ENCODE peak calls at places on chromosomes 7 and 10, in six cellular contexts. D is choroid plexus epithelial cell, Z is Caco-2, Y is AG04449, P is DND-41, O is neural crest cell. L is an unnamed sample.

GRCh38 chr10:63346015-63346441 is 119.7 kb downstream of the JMJD1C start:
- DNase-seq in D (peak; percentile 69), Z (no peak), Y (no peak), P (no peak), O (no peak), L (no peak)

GRCh38 chr7:136652635-136653370 is 215.6 kb upstream of the CHRM2 start:
- DNase-seq in D (no peak), Z (no peak), Y (no peak), P (no peak), O (no peak), L (no peak)

GRCh38 chr7:148944935-148945934 is 61.1 kb upstream of the EZH2 start:
- DNase-seq in D (peak; percentile 45), Z (no peak), Y (no peak), P (no peak), O (no peak), L (no peak)

GRCh38 chr10:131694168-131694962 is 206.4 kb upstream of the PPP2R2D start:
- DNase-seq in D (no peak), Z (no peak), Y (no peak), P (no peak), O (no peak), L (no peak)

GRCh38 chr7:35399216-35399615 is 145.3 kb upstream of the TBX20 start:
- DNase-seq in D (no peak), Z (no peak), Y (no peak), P (no peak), O (no peak), L (no peak)

GRCh38 chr10:104099274-104099673 is 13.6 kb upstream of the COL17A1 start:
- DNase-seq in D (peak; percentile 63), Z (no peak), Y (no peak), P (no peak), O (no peak), L (no peak)

GRCh38 chr10:29414501-29414900 is 125.6 kb downstream of the LYZL1 start:
- DNase-seq in D (no peak), Z (no peak), Y (no peak), P (no peak), O (no peak), L (no peak)

GRCh38 chr7:140732436-140732835 is 35.9 kb downstream of the NDUFB2 start:
- DNase-seq in D (no peak), Z (no peak), Y (no peak), P (no peak), O (no peak), L (no peak)

GRCh38 chr7:138602456-138602855 is 98.7 kb downstream of the SVOPL start:
- DNase-seq in D (no peak), Z (no peak), Y (no peak), P (no peak), O (no peak), L (no peak)

GRCh38 chr7:83588602-83589240 is 60.2 kb downstream of the SEMA3E start:
- DNase-seq in D (no peak), Z (no peak), Y (no peak), P (no peak), O (no peak), L (no peak)

GRCh38 chr10:115968236-115968635 is 304.8 kb downstream of the GFRA1 start:
- DNase-seq in D (no peak), Z (no peak), Y (no peak), P (no peak), O (no peak), L (no peak)
- TF ChIP-seq CTCF in D (no peak), Z (no peak), Y (no peak), P (no peak), O (no peak), L (no peak)

GRCh38 chr7:13359656-13360055 is 629.8 kb downstream of the ETV1 start:
- DNase-seq in D (no peak), Z (peak; percentile 5), Y (no peak), P (no peak), O (no peak), L (no peak)
- TF ChIP-seq CTCF in D (no peak), Z (no peak), Y (no peak), P (no peak), O (no peak), L (no peak)

DNA sequence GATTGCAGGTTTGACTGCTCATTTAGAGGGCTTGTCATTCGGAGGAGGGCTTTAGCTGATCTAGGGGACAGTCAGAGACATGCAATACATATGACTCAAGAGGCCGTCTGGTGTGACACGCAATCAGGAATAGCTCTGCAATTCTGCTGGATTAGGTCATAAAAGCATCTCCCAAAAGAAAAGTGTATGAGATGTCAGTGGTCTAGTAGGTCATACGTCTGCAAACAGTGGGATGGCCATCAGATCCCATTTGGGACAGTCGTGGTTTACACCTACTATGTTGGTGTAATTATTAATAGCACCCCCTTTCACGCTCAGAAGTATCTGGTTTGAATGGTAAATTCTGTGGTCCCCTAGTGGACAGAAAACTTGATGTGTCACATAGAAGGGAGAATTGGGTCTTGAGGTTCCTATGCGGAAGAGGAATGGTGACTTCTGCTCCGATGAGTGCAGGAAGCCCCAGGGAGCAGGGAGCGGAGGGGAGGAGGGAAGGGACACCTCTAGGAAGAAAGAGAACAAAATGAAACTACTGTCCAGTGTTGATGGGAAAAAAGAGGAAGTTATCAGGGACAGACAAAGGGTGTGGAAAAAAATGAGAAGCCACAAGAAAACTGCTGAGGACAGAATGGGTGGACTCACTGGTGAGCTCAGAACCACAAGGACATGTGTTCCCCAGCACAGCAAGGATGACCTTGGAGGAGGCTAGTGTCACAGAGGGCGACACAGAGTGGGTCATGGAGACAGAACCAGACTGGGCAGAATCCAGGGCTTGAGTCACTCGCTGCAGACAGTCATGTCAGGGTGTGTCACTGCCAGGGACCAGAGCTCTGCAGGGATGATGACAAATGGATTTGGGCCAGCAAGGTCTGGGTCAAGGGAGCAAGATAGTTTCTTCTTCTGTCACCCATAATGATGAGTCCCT is 59.9 kb downstream of the MAP3K8 start:
- DNase-seq in D (peak; percentile 23), Z (no peak), Y (peak; percentile 9), P (no peak), O (no peak), L (no peak)
- TF ChIP-seq CTCF in D (no peak), Z (peak; percentile 29), Y (no peak), P (peak; percentile 17), O (peak; percentile 31), L (no peak)

GRCh38 chr7:27329917-27330316 is 87.3 kb downstream of the EVX1 start:
- DNase-seq in D (peak; percentile 4), Z (no peak), Y (no peak), P (no peak), O (no peak), L (no peak)
- TF ChIP-seq CTCF in D (peak; percentile 18), Z (peak; percentile 31), Y (no peak), P (no peak), O (peak; percentile 37), L (no peak)

DNA sequence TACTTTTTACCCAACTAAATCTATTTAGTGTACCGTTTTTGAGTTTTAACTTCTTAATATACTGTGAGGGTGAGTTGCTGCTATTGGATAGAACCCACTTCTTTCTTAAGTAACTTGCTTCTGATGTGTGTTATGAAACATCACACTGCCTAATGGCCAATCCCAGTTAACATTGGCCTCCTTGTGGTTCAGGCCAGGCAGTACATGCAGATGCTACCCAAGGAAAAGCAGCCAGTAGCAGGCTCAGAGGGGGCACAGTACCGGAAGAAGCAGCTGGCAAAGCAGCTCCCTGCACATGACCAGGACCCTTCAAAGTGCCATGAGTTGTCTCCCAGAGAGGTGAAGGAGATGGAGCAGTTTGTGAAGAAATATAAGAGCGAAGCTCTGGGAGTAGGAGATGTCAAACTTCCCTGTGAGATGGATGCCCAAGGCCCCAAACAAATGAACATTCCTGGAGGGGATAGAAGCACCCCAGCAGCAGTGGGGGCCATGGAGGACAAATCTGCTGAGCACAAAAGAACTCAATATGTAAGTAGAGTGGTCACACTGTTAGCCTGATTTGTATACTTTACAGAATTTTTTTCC is 39.7 kb downstream of the TES start:
- DNase-seq in D (peak; percentile 85), Z (peak; percentile 51), Y (no peak), P (peak; percentile 27), O (no peak), L (no peak)
- TF ChIP-seq CTCF in D (peak; percentile 79), Z (peak; percentile 65), Y (peak; percentile 58), P (peak; percentile 51), O (peak; percentile 61), L (peak; percentile 19)

GRCh38 chr10:80504897-80505465 is 32.7 kb upstream of the SH2D4B start:
- DNase-seq in D (no peak), Z (no peak), Y (no peak), P (no peak), O (no peak), L (no peak)
- TF ChIP-seq CTCF in D (no peak), Z (no peak), Y (no peak), P (no peak), O (no peak), L (no peak)

GRCh38 chr7:134255814-134256213 is 60.9 kb downstream of the SLC35B4 start:
- DNase-seq in D (no peak), Z (no peak), Y (no peak), P (no peak), O (no peak), L (no peak)

GRCh38 chr7:134254311-134254710 is 62.4 kb downstream of the SLC35B4 start:
- DNase-seq in D (peak; percentile 23), Z (peak; percentile 2), Y (no peak), P (no peak), O (no peak), L (no peak)
- TF ChIP-seq CTCF in D (peak; percentile 29), Z (no peak), Y (no peak), P (peak; percentile 29), O (no peak), L (peak; percentile 16)

GRCh38 chr10:49408437-49409306 is 12.8 kb upstream of the DRGX start:
- DNase-seq in D (peak; percentile 17), Z (peak; percentile 42), Y (no peak), P (peak; percentile 31), O (no peak), L (no peak)
- TF ChIP-seq CTCF in D (peak; percentile 55), Z (peak; percentile 47), Y (peak; percentile 26), P (peak; percentile 62), O (no peak), L (no peak)

GRCh38 chr10:69730251-69731156 is 71.2 kb upstream of the COL13A1 start:
- DNase-seq in D (peak; percentile 41), Z (no peak), Y (no peak), P (no peak), O (no peak), L (no peak)

GRCh38 chr10:69732826-69733150 is 68.9 kb upstream of the COL13A1 start:
- DNase-seq in D (no peak), Z (no peak), Y (no peak), P (no peak), O (no peak), L (no peak)

GRCh38 chr10:69731698-69732097 is 70.0 kb upstream of the COL13A1 start:
- DNase-seq in D (no peak), Z (no peak), Y (no peak), P (no peak), O (no peak), L (no peak)

GRCh38 chr10:69732147-69732825 is 69.4 kb upstream of the COL13A1 start:
- DNase-seq in D (no peak), Z (no peak), Y (no peak), P (no peak), O (no peak), L (no peak)

DNA sequence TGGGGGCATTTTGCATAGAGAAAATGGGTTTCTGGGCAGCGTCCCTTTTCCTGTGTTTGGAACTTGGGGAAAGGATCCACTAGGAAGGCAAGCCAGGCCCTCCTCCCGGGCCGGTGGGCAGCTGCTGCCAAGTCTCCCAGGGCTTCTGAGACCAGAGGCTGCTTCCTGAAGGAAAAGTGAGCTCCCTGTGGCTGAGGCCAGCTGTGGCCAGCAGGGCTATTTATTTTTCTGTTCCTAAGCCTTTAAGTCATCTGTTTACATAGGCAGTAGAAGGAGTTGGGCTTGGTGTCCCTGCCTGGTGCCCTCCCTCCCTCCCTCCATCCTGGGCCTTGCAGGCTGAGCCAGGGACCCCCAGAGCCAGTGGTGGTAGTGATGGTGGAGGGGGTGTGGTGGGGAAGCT is 70.5 kb upstream of the COL13A1 start:
- DNase-seq in D (peak; percentile 60), Z (no peak), Y (no peak), P (no peak), O (no peak), L (no peak)
- TF ChIP-seq CTCF in D (peak; percentile 34), Z (peak; percentile 18), Y (no peak), P (no peak), O (no peak), L (no peak)